ENCODE peak calls at places on chromosomes 4 and X, in nine cellular contexts. S is amniotic stem cell; A is NCI-H748 treated with DMSO at 0.1 percent for 48 hours; G is GM12892; I is GM03348; P is HEK293T; U is activated T-helper 1 cell treated with anti-CD3 and anti-CD28 coated beads, Interleukin-2, amount 50 U/mL, for 16 hours; F is occipital lobe; J is NCI-H146. Y is an unnamed sample.

GRCh38 chrX:153687121-153688039 is at the start of gene SLC6A8:
- DNase-seq in P (peak), J (peak), S (peak), G (no peak), A (no peak), U (no peak), I (peak), F (peak), Y (peak)

GRCh38 chr4:60216752-60217151 is 983.4 kb upstream of the ADGRL3 start:
- DNase-seq in I (no peak), F (no peak), U (no peak), G (no peak), A (no peak), S (peak), J (no peak), P (no peak), Y (no peak)

GRCh38 chrX:1384738-1385250 is 7.1 kb downstream of the SLC25A6 start:
- DNase-seq in J (no peak), A (no peak), G (no peak), S (no peak), I (peak), P (no peak), F (no peak), U (no peak), Y (no peak)

GRCh38 chr4:55947254-55947882 is 1.4 kb upstream of the CEP135 start:
- DNase-seq in I (no peak), P (no peak), J (no peak), F (no peak), U (no peak), G (peak), S (no peak), A (no peak), Y (no peak)

GRCh38 chrX:29530520-29530919 is 684.8 kb upstream of the MAGEB2 start:
- DNase-seq in I (peak), F (no peak), J (no peak), G (no peak), A (no peak), U (no peak), P (no peak), S (peak), Y (peak)

GRCh38 chr4:70559216-70559830 is 32.7 kb upstream of the AMBN start:
- DNase-seq in J (peak), I (peak), S (peak), F (peak), P (peak), A (no peak), U (no peak), G (peak), Y (peak)

GRCh38 chr4:186244835-186245234 is 17.5 kb downstream of the KLKB1 start:
- DNase-seq in J (no peak), I (no peak), F (no peak), P (no peak), S (no peak), U (no peak), A (no peak), G (no peak), Y (no peak)

GRCh38 chrX:33970028-33970932 is 161.8 kb downstream of the FAM47A start:
- DNase-seq in U (no peak), G (no peak), I (no peak), J (no peak), P (no peak), S (no peak), A (no peak), F (no peak), Y (no peak)

GRCh38 chr4:119628281-119629141 is at the start of gene PDE5A:
- DNase-seq in J (peak), G (peak), S (peak), P (peak), I (peak), F (peak), U (peak), A (peak), Y (peak)

GRCh38 chr4:183600189-183600685 is 58.7 kb downstream of the RWDD4 start:
- DNase-seq in S (no peak), U (no peak), I (no peak), P (no peak), J (no peak), F (no peak), A (no peak), G (no peak), Y (no peak)

GRCh38 chr4:5770051-5770450 is 59.0 kb downstream of the EVC start:
- DNase-seq in J (no peak), P (no peak), I (no peak), G (no peak), F (no peak), U (no peak), S (no peak), A (no peak), Y (no peak)

GRCh38 chrX:71181910-71182799 is 37.5 kb downstream of the NLGN3 start:
- DNase-seq in J (peak), P (peak), A (peak), I (peak), S (peak), U (peak), F (peak), G (no peak), Y (peak)

GRCh38 chr4:74423101-74423500 is 21.8 kb upstream of the AREG start:
- DNase-seq in U (no peak), S (no peak), I (no peak), G (no peak), J (no peak), A (no peak), P (no peak), F (no peak), Y (peak)

GRCh38 chr4:41609851-41610250 is 71.9 kb downstream of the LIMCH1 start:
- DNase-seq in A (no peak), J (no peak), S (no peak), P (no peak), G (no peak), I (no peak), F (no peak), U (no peak), Y (no peak)

GRCh38 chr4:85823295-85823694 is 348.3 kb downstream of the ARHGAP24 start:
- DNase-seq in U (no peak), G (no peak), F (no peak), I (peak), A (no peak), S (no peak), J (no peak), P (no peak), Y (no peak)

GRCh38 chr4:108398326-108398725 is 222.1 kb upstream of the RPL34 start:
- DNase-seq in S (no peak), G (no peak), U (no peak), J (no peak), A (no peak), P (no peak), F (no peak), I (no peak), Y (no peak)

GRCh38 chrX:119989905-119990408 is 46.4 kb upstream of the NKAP start:
- DNase-seq in U (no peak), P (no peak), I (no peak), F (no peak), J (no peak), A (peak), G (no peak), S (no peak), Y (peak)

GRCh38 chr4:61532324-61532723 is 332.2 kb downstream of the ADGRL3 start:
- DNase-seq in G (no peak), F (no peak), A (no peak), P (no peak), S (no peak), U (no peak), J (peak), I (no peak), Y (peak)

GRCh38 chr4:175504316-175504715 is 307.7 kb downstream of the GPM6A start:
- DNase-seq in U (no peak), A (no peak), S (no peak), F (no peak), J (no peak), P (no peak), I (peak), G (no peak), Y (no peak)

GRCh38 chr4:163624727-163625126 is 130.2 kb downstream of the TMA16 start:
- DNase-seq in P (no peak), F (no peak), G (no peak), A (no peak), U (no peak), J (no peak), I (no peak), S (no peak), Y (no peak)

GRCh38 chr4:72843466-72843865 is 226.1 kb downstream of the COX18 start:
- DNase-seq in I (peak), P (no peak), S (no peak), U (no peak), G (no peak), F (no peak), A (no peak), J (no peak), Y (no peak)